ENCODE peak calls at places on chromosomes 7 and 10, in five cellular contexts. M is mucosa of descending colon, A is body of pancreas, F is OCI-LY7, N is RWPE1. G is an unnamed sample.

GRCh38 chr10:11573497-11573896 is 38.0 kb downstream of the USP6NL start:
- DNase-seq in M (no peak), A (peak), F (peak), N (no peak), G (no peak)

GRCh38 chr10:124657806-124658205 is 86.4 kb downstream of the FAM53B start:
- DNase-seq in N (no peak), F (no peak), M (no peak), A (peak), G (no peak)

GRCh38 chr7:106774768-106775551 is 90.1 kb upstream of the PIK3CG start:
- DNase-seq in F (no peak), M (no peak), A (no peak), N (no peak), G (no peak)

GRCh38 chr10:5583525-5584175 is 58.9 kb downstream of the CALML3 start:
- DNase-seq in A (peak), N (peak), M (peak), F (peak), G (peak)

GRCh38 chr10:99908512-99908911 is 101.2 kb downstream of the DNMBP start:
- DNase-seq in N (no peak), M (no peak), F (no peak), A (no peak), G (no peak)

GRCh38 chr7:23863209-23863798 is 153.3 kb downstream of the STK31 start:
- DNase-seq in A (no peak), M (no peak), N (peak), F (peak), G (no peak)

GRCh38 chr7:80054356-80054755 is 80.3 kb upstream of the GNAI1 start:
- DNase-seq in A (no peak), M (no peak), N (no peak), F (no peak), G (no peak)

GRCh38 chr7:5428470-5429252 is 5.0 kb upstream of the TNRC18 start:
- DNase-seq in F (no peak), A (peak), M (peak), N (peak), G (peak)

GRCh38 chr10:46226900-46227558 is 59.8 kb upstream of the ANTXRL start:
- DNase-seq in M (peak), A (no peak), F (no peak), N (no peak), G (peak)

GRCh38 chr10:128210215-128211063 is 84.2 kb upstream of the MKI67 start:
- DNase-seq in F (no peak), N (peak), A (peak), M (peak), G (peak)

GRCh38 chr10:35598379-35598778 is 6.8 kb upstream of the GJD4 start:
- DNase-seq in F (no peak), M (no peak), N (no peak), A (peak), G (no peak)

GRCh38 chr10:30986027-30986672 is 45.5 kb downstream of the ZNF438 start:
- DNase-seq in F (no peak), A (no peak), M (no peak), N (peak), G (no peak)

GRCh38 chr10:88525371-88526079 is 57.6 kb downstream of the RNLS start:
- DNase-seq in A (peak), N (peak), M (no peak), F (no peak), G (no peak)

GRCh38 chr10:77428776-77429395 is 208.7 kb downstream of the KCNMA1 start:
- DNase-seq in A (peak), N (peak), F (no peak), M (no peak), G (peak)

GRCh38 chr7:44101966-44102845 is 1.9 kb upstream of the AEBP1 start:
- DNase-seq in A (no peak), N (peak), M (peak), F (no peak), G (no peak)

GRCh38 chr7:80415522-80415921 is 96.3 kb downstream of the GNAT3 start:
- DNase-seq in A (no peak), N (no peak), M (no peak), F (no peak), G (no peak)

GRCh38 chr7:130272456-130273080 is 5.9 kb downstream of the CPA2 start:
- DNase-seq in N (peak), F (no peak), M (no peak), A (no peak), G (peak)

DNA sequence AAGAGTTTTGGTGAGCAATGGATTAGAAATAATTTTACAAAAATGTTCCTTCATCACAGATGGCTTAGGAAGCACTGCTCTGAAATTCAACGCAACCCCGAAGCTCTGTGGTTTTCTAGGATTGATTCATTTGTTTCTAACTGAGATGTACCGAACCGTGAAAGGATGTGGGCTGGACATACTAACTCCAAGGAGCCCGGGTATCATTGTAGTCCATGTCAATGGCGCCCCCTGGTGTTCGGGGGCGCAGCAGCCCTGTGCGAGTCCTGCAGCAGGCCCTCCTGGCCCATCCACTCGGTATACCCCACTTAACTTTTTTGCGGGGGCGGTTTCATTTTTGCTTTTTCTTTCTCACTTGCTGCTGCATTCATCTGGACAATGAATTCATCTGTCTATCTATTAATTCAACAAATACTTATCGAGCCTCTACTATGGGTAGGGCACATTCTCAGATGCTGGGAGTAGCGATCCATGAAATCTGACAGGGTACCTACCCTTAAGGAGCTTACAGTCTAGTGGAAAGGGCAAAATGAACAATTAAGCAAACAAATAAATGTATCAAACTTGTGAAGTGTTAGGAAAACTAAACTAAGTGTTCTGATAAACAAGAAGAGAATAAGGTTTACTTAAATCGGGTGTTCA is 25.2 kb upstream of the ITPRID1 start:
- DNase-seq in N (peak), M (peak), A (peak), F (peak), G (peak)
- TF ChIP-seq CTCF in N (peak), M (peak), A (peak), F (peak), G (peak)

DNA sequence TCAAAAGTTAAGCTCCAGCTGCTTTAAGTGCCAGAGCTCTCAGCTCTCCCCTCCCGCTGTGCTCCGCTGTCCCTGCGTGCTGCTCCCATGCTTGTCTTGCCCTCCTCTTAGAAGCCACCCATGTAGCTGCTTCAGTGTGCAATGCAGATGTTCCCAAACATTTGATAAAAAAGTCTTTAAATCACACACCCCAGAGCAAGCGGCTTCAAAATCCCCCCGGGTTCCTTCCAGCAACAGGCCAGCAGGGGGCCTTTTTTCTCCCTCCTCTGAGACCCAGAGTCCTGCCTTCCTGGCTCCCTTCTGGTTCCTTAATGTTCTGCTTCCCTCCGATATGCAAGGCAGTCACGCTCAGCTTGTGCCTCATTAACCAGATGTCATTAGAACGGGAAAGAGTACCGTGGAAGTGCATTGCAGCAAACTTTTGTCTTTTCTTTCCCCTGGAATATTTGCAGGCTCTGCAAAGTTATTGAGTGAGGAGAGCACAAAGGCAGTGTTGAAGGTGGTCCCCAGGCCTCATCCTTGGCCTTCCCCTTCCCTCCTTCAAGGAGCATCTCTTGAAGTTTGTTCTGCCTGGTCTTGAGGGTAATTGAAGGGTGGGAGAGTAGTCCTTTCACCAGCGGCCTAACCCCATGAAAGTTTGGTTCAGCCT is 25.5 kb downstream of the LDB3 start:
- DNase-seq in A (peak), F (peak), N (peak), M (no peak), G (peak)
- TF ChIP-seq CTCF in A (peak), F (peak), N (peak), M (peak), G (peak)

GRCh38 chr10:131792809-131793208 is 108.0 kb upstream of the PPP2R2D start:
- DNase-seq in N (no peak), F (no peak), M (no peak), A (no peak), G (no peak)

GRCh38 chr10:131799429-131799828 is 101.4 kb upstream of the PPP2R2D start:
- DNase-seq in A (no peak), N (no peak), M (no peak), F (no peak), G (no peak)

GRCh38 chr10:131792011-131792651 is 108.7 kb upstream of the PPP2R2D start:
- DNase-seq in M (no peak), N (no peak), A (no peak), F (no peak), G (no peak)

GRCh38 chr10:131797626-131798025 is 103.2 kb upstream of the PPP2R2D start:
- DNase-seq in F (no peak), A (no peak), M (no peak), N (no peak), G (no peak)

DNA sequence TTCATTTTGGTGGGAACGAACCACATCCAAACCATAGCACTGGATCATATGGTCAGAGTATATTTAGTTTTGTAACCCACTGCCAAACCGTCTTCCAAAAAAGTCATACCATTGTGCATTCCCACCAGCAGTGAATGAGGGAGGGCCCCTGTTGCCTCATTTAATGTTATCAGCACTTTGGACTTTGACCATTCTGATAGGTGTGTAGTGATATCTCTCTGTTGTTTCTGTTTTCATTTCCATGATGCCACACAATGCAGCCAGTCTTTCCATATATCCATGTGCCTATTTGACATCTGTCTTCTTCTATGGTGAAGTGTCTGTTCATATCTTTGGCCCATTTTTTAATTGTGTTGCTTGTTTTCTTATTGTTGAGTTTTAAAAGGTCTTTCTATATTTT is 105.0 kb upstream of the PPP2R2D start:
- DNase-seq in A (no peak), M (no peak), N (no peak), F (no peak), G (no peak)
- TF ChIP-seq CTCF in A (no peak), M (no peak), N (no peak), F (no peak), G (no peak)

GRCh38 chr7:30478349-30479228 is at the start of gene NOD1:
- DNase-seq in M (peak), F (peak), A (peak), N (peak), G (peak)
- TF ChIP-seq CTCF in M (no peak), F (no peak), A (no peak), N (no peak), G (no peak)

GRCh38 chr10:48503293-48503911 is 101.5 kb downstream of the ARHGAP22 start:
- DNase-seq in N (no peak), M (no peak), F (no peak), A (no peak), G (no peak)

GRCh38 chr10:48507494-48507893 is 97.4 kb downstream of the ARHGAP22 start:
- DNase-seq in F (no peak), N (no peak), A (no peak), M (no peak), G (no peak)

GRCh38 chr10:48506147-48506917 is 98.5 kb downstream of the ARHGAP22 start:
- DNase-seq in F (peak), N (no peak), M (no peak), A (no peak), G (no peak)

GRCh38 chr10:48504141-48504885 is 100.6 kb downstream of the ARHGAP22 start:
- DNase-seq in M (no peak), A (no peak), N (no peak), F (no peak), G (no peak)

GRCh38 chr10:48505394-48506112 is 99.3 kb downstream of the ARHGAP22 start:
- DNase-seq in M (no peak), F (no peak), A (peak), N (no peak), G (no peak)
- TF ChIP-seq CTCF in M (no peak), F (no peak), A (no peak), N (no peak), G (peak)

DNA sequence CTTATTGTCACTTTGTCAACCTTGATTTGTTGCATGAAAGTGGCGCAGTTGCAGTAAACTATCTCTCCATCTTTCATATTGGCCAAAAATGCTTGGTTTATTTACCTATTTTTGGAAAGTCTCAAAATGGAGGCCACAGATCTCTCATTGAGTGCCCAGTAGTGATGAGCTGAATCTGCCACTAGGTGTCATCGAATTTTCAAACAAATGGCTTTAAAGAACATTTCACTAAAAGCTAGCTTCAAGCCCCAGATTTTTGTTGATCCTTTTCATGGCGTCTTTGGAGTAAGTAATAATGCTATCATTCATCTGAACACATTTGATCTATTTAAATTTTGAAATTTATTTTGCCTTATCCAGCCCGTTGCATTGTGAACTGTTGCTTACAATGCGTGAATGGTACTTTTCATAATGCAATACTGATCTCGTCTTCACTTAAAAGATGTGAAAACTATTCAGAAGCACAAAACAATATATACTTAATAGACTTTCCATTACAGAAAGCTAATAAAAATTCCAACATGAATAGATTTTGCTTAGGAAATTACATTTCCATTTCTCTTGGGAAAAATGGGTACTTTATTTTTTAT is 236.2 kb downstream of the DNAJB9 start:
- DNase-seq in F (peak), M (no peak), N (peak), A (no peak), G (peak)
- TF ChIP-seq CTCF in F (peak), M (no peak), N (no peak), A (peak), G (peak)

GRCh38 chr10:110221721-110222261 is 14.4 kb downstream of the MXI1 start:
- DNase-seq in M (peak), A (peak), F (no peak), N (peak), G (peak)
- TF ChIP-seq CTCF in M (no peak), A (no peak), F (peak), N (peak), G (no peak)

DNA sequence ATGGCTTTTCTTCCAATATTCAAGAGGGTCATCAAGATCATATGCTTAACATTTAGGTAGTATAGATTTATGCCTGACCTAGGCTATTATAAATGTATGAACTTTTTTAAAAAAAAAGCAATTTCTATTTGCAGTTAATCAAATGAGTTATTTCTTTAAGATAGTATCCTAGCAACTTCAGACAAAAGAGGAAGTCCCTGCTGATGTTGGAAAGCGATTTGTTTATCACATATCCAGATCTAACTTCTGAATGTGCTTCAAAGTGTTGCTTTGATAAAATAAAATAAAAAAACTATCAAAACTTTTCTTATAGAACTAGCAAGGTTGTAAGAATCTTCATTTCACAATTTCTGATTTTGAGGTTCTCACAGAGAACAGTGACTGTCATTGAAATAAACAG is 401.9 kb upstream of the PHF14 start:
- DNase-seq in A (no peak), M (no peak), F (no peak), N (no peak), G (no peak)
- TF ChIP-seq CTCF in A (no peak), M (no peak), F (no peak), N (no peak), G (no peak)

GRCh38 chr7:156692849-156693248 is 52.3 kb downstream of the RNF32 start:
- DNase-seq in M (no peak), A (no peak), N (no peak), F (no peak), G (no peak)

GRCh38 chr7:156693627-156694026 is 53.1 kb downstream of the RNF32 start:
- DNase-seq in A (no peak), M (no peak), F (no peak), N (no peak), G (no peak)

GRCh38 chr7:156691764-156692163 is 51.2 kb downstream of the RNF32 start:
- DNase-seq in N (no peak), F (no peak), M (no peak), A (no peak), G (no peak)
- TF ChIP-seq CTCF in N (no peak), F (no peak), M (no peak), A (no peak), G (no peak)